ENCODE peak calls at places on chromosomes 6 and 20, in seven cellular contexts. R is DND-41; L is naive thymus-derived CD8-positive, alpha-beta T cell; V is A549; O is T-cell; Z is IMR-90; T is Panc1. E is an unnamed sample.
A peak's percentile ranks its signal among the peaks of the same experiment; 100 is the strongest.

GRCh38 chr6:169589699-169590257 is 112.1 kb downstream of the WDR27 start:
- ATAC-seq in T (peak; percentile 53), O (peak; percentile 83), R (no peak), V (no peak), Z (no peak), L (peak; percentile 58), E (peak; percentile 68)

GRCh38 chr6:123589317-123589716 is 47.4 kb downstream of the TRDN start:
- ATAC-seq in O (no peak), T (no peak), R (no peak), Z (no peak), L (no peak), V (no peak), E (no peak)

GRCh38 chr20:44761423-44761822 is 15.8 kb downstream of the KCNK15 start:
- ATAC-seq in L (no peak), O (no peak), T (no peak), R (no peak), Z (no peak), V (no peak), E (no peak)

GRCh38 chr6:113120214-113120576 is 737.0 kb upstream of the MARCKS start:
- ATAC-seq in V (peak; percentile 70), Z (peak; percentile 62), T (no peak), O (no peak), R (no peak), L (no peak), E (peak; percentile 76)

GRCh38 chr20:4234128-4234527 is 218.8 kb upstream of the RNF24 start:
- ATAC-seq in O (no peak), R (no peak), L (no peak), V (no peak), T (no peak), Z (peak; percentile 71), E (peak; percentile 79)

GRCh38 chr6:88612631-88613030 is 350.8 kb downstream of the RNGTT start:
- ATAC-seq in O (no peak), Z (no peak), T (no peak), V (no peak), L (no peak), R (no peak), E (no peak)

GRCh38 chr20:32975698-32976674 is 28.2 kb downstream of the SUN5 start:
- ATAC-seq in L (no peak), V (no peak), R (no peak), O (no peak), Z (peak; percentile 14), T (no peak), E (no peak)

GRCh38 chr20:62638680-62639406 is 3.5 kb upstream of the SLCO4A1 start:
- ATAC-seq in O (no peak), Z (no peak), R (no peak), L (no peak), V (no peak), T (no peak), E (no peak)

GRCh38 chr6:79632580-79632979 is 1.5 kb downstream of the SH3BGRL2 start:
- ATAC-seq in R (no peak), O (no peak), V (no peak), L (no peak), T (no peak), Z (no peak), E (no peak)

GRCh38 chr6:45791181-45791580 is 224.5 kb downstream of the CLIC5 start:
- ATAC-seq in T (no peak), L (no peak), Z (peak; percentile 48), O (no peak), V (no peak), R (no peak), E (no peak)

GRCh38 chr6:19180348-19181073 is 656.7 kb upstream of the ID4 start:
- ATAC-seq in L (no peak), R (no peak), O (no peak), Z (no peak), T (peak; percentile 56), V (no peak), E (peak; percentile 13)

GRCh38 chr6:153800580-153800979 is 238.5 kb upstream of the OPRM1 start:
- ATAC-seq in Z (no peak), O (no peak), R (no peak), L (no peak), V (no peak), T (no peak), E (no peak)

GRCh38 chr6:96947055-96947454 is 22.5 kb downstream of the KLHL32 start:
- ATAC-seq in T (no peak), R (no peak), O (peak; percentile 64), L (no peak), V (no peak), Z (no peak), E (no peak)

GRCh38 chr20:61387204-61387958 is 135.3 kb downstream of the CDH4 start:
- ATAC-seq in T (peak; percentile 62), V (peak; percentile 75), Z (peak; percentile 100), O (no peak), L (no peak), R (peak; percentile 56), E (peak; percentile 96)

GRCh38 chr6:36980876-36981619 is 4.9 kb downstream of the MTCH1 start:
- ATAC-seq in T (no peak), R (no peak), Z (no peak), V (no peak), L (no peak), O (no peak), E (no peak)

GRCh38 chr6:144278659-144279314 is 6.3 kb upstream of the UTRN start:
- ATAC-seq in V (no peak), R (no peak), T (peak; percentile 8), O (no peak), L (no peak), Z (no peak), E (peak; percentile 75)

GRCh38 chr6:116450769-116451740 is 10.1 kb upstream of the CALHM6 start:
- ATAC-seq in O (no peak), R (peak; percentile 78), T (peak; percentile 45), Z (no peak), V (no peak), L (peak; percentile 37), E (peak; percentile 81)

GRCh38 chr6:155333414-155333813 is 19.1 kb upstream of the TFB1M start:
- ATAC-seq in R (no peak), T (no peak), L (no peak), O (peak; percentile 51), V (no peak), Z (no peak), E (no peak)

GRCh38 chr6:95685817-95686216 is 108.5 kb downstream of the MANEA start:
- ATAC-seq in R (no peak), L (no peak), O (no peak), Z (no peak), T (no peak), V (no peak), E (no peak)

E was measured in esophagus mucosa.